ENCODE peak calls at places on chromosomes 16 and 17, in seven cellular contexts. P, Q, G, Z, E, B and Y are unnamed samples.

GRCh38 chr17:29170682-29171081 is 9.5 kb downstream of the MYO18A start:
- DNase-seq in P (no peak), Q (no peak), G (no peak), Z (no peak), E (no peak), B (no peak), Y (no peak)

GRCh38 chr16:794091-794842 is 5.8 kb downstream of the CHTF18 start:
- DNase-seq in P (no peak), Q (no peak), G (no peak), Z (no peak), E (no peak), B (no peak), Y (no peak)

GRCh38 chr17:38338053-38338452 is 5.7 kb downstream of the GPR179 start:
- DNase-seq in P (no peak), Q (no peak), G (no peak), Z (no peak), E (no peak), B (no peak), Y (no peak)

GRCh38 chr17:65027305-65027704 is 29.2 kb downstream of the GNA13 start:
- DNase-seq in P (peak; percentile 25), Q (peak; percentile 36), G (no peak), Z (peak; percentile 88), E (peak; percentile 25), B (no peak), Y (peak; percentile 26)

GRCh38 chr16:67181346-67181745 is 2.4 kb downstream of the MATCAP1 start:
- DNase-seq in P (peak; percentile 81), Q (no peak), G (no peak), Z (peak; percentile 91), E (no peak), B (no peak), Y (no peak)

GRCh38 chr17:4035081-4035680 is 70.9 kb upstream of the ATP2A3 start:
- DNase-seq in P (no peak), Q (no peak), G (no peak), Z (peak; percentile 2), E (no peak), B (no peak), Y (no peak)

GRCh38 chr16:97822-98221 is 19.8 kb downstream of the MPG start:
- DNase-seq in P (no peak), Q (no peak), G (no peak), Z (no peak), E (no peak), B (no peak), Y (no peak)

GRCh38 chr16:23987443-23987842 is 151.7 kb downstream of the PRKCB start:
- DNase-seq in P (no peak), Q (no peak), G (no peak), Z (no peak), E (no peak), B (no peak), Y (no peak)

GRCh38 chr16:81615833-81616232 is 163.3 kb upstream of the PLCG2 start:
- DNase-seq in P (no peak), Q (no peak), G (no peak), Z (no peak), E (no peak), B (no peak), Y (no peak)

GRCh38 chr17:13131211-13131610 is 113.4 kb upstream of the ELAC2 start:
- DNase-seq in P (no peak), Q (no peak), G (no peak), Z (no peak), E (no peak), B (no peak), Y (no peak)

GRCh38 chr17:53924530-53925455 is 102.1 kb downstream of the KIF2B start:
- DNase-seq in P (no peak), Q (no peak), G (no peak), Z (no peak), E (no peak), B (no peak), Y (no peak)

GRCh38 chr17:2952174-2952845 is 111.1 kb downstream of the OR1D5 start:
- DNase-seq in P (no peak), Q (no peak), G (no peak), Z (no peak), E (no peak), B (no peak), Y (no peak)

GRCh38 chr17:56812971-56813388 is 20.7 kb downstream of the C17orf67 start:
- DNase-seq in P (no peak), Q (no peak), G (no peak), Z (no peak), E (no peak), B (peak; percentile 66), Y (no peak)

GRCh38 chr16:67241008-67241900 is 6.0 kb downstream of the FHOD1 start:
- DNase-seq in P (peak; percentile 73), Q (no peak), G (no peak), Z (peak; percentile 74), E (no peak), B (no peak), Y (no peak)

GRCh38 chr17:49991409-49991808 is 3.6 kb downstream of the DLX3 start:
- DNase-seq in P (no peak), Q (no peak), G (no peak), Z (no peak), E (no peak), B (no peak), Y (no peak)